ENCODE peak calls at places on chromosomes 1 and 21, in six cellular contexts. O is T-helper 2 cell, L is epithelial cell of proximal tubule, W is Peyer's patch, C is substantia nigra, I is left lobe of liver. G is an unnamed sample.

GRCh38 chr21:44710756-44711326 is 531 bp downstream of the TSPEAR start:
- DNase-seq in O (no peak), L (no peak), W (no peak), C (no peak), I (peak; percentile 29), G (no peak)

GRCh38 chr1:2468041-2468472 is 8.0 kb upstream of the PLCH2 start:
- DNase-seq in O (peak; percentile 30), L (no peak), W (no peak), C (no peak), I (no peak), G (no peak)

GRCh38 chr1:204194080-204194479 is 2.2 kb downstream of the KISS1 start:
- DNase-seq in O (no peak), L (no peak), W (peak; percentile 41), C (no peak), I (no peak), G (no peak)

GRCh38 chr1:116847175-116847574 is 62.5 kb upstream of the PTGFRN start:
- DNase-seq in O (no peak), L (no peak), W (no peak), C (no peak), I (no peak), G (no peak)

GRCh38 chr1:204530932-204531331 is 14.7 kb downstream of the MDM4 start:
- DNase-seq in O (no peak), L (no peak), W (no peak), C (no peak), I (no peak), G (no peak)

GRCh38 chr1:58739851-58740466 is 40.1 kb upstream of the MYSM1 start:
- DNase-seq in O (no peak), L (no peak), W (no peak), C (no peak), I (no peak), G (peak; percentile 78)

GRCh38 chr1:39787468-39787867 is 1.2 kb downstream of the BMP8B start:
- DNase-seq in O (no peak), L (no peak), W (peak; percentile 58), C (no peak), I (no peak), G (no peak)

GRCh38 chr1:188689542-188689941 is 1788.1 kb downstream of the BRINP3 start:
- DNase-seq in O (no peak), L (no peak), W (no peak), C (no peak), I (no peak), G (peak; percentile 4)

GRCh38 chr1:41537788-41538351 is 53.4 kb upstream of the EDN2 start:
- DNase-seq in O (no peak), L (no peak), W (peak; percentile 69), C (no peak), I (no peak), G (no peak)

GRCh38 chr1:212077028-212077427 is 41.5 kb downstream of the DTL start:
- DNase-seq in O (no peak), L (no peak), W (no peak), C (no peak), I (no peak), G (no peak)

G was measured in pons.